ENCODE peak calls at places on chromosomes 6 and 20, in ten cellular contexts. E is CD4-positive, alpha-beta T cell; O is fibroblast of the conjunctiva; F is heart right ventricle; N is cardiac fibroblast; I is brain microvascular endothelial cell; R is ovary; Q is BE2C; K is H54; D is LoVo. J is an unnamed sample.

GRCh38 chr20:59752101-59752586 is 147.8 kb downstream of the PHACTR3 start:
- DNase-seq in D (no peak), E (no peak), K (no peak), N (no peak), F (peak; percentile 59), Q (no peak), O (no peak), I (no peak), R (no peak), J (no peak)

GRCh38 chr6:19805146-19805515 is 32.0 kb upstream of the ID4 start:
- DNase-seq in O (no peak), F (no peak), I (peak; percentile 7), K (no peak), Q (no peak), N (peak; percentile 35), R (no peak), E (no peak), D (no peak), J (peak; percentile 8)

GRCh38 chr6:470901-471448 is 79.4 kb downstream of the IRF4 start:
- DNase-seq in O (no peak), N (no peak), Q (no peak), I (no peak), E (no peak), F (no peak), D (no peak), K (no peak), R (no peak), J (no peak)

GRCh38 chr6:165573671-165574070 is 89.4 kb downstream of the PDE10A start:
- DNase-seq in O (peak; percentile 12), E (no peak), Q (peak; percentile 17), D (peak; percentile 14), F (peak; percentile 85), I (peak; percentile 95), R (peak; percentile 33), K (no peak), N (peak; percentile 94), J (peak; percentile 22)

GRCh38 chr6:169450097-169450496 is 196.5 kb upstream of the THBS2 start:
- DNase-seq in I (peak; percentile 21), F (no peak), N (no peak), K (peak; percentile 9), Q (no peak), R (no peak), E (no peak), O (no peak), D (no peak), J (no peak)

GRCh38 chr6:25223421-25224052 is 55.6 kb upstream of the CARMIL1 start:
- DNase-seq in O (peak; percentile 63), I (peak; percentile 60), Q (peak; percentile 72), N (peak; percentile 82), D (peak; percentile 67), F (peak; percentile 68), E (peak; percentile 44), R (peak; percentile 64), K (peak; percentile 16), J (peak; percentile 55)

GRCh38 chr6:38436726-38437465 is 202.8 kb downstream of the BTBD9 start:
- DNase-seq in I (peak; percentile 28), E (no peak), O (peak; percentile 20), Q (peak; percentile 32), F (no peak), D (no peak), N (peak; percentile 79), R (no peak), K (peak; percentile 50), J (no peak)

GRCh38 chr6:89410231-89411018 is 1.6 kb downstream of the RRAGD start:
- DNase-seq in F (no peak), E (no peak), O (no peak), N (no peak), R (no peak), K (no peak), I (no peak), D (no peak), Q (no peak), J (no peak)

GRCh38 chr6:5214570-5215052 is 46.1 kb downstream of the LYRM4 start:
- DNase-seq in O (no peak), N (peak; percentile 63), R (no peak), I (peak; percentile 52), Q (peak; percentile 69), E (no peak), F (peak; percentile 34), K (peak; percentile 45), D (no peak), J (no peak)

GRCh38 chr6:90369024-90369519 is 72.4 kb upstream of the BACH2 start:
- DNase-seq in I (peak; percentile 100), O (peak; percentile 100), F (peak; percentile 65), N (peak; percentile 100), Q (no peak), D (peak; percentile 96), R (peak; percentile 58), K (peak; percentile 35), E (no peak), J (peak; percentile 100)

GRCh38 chr6:7446056-7446455 is 56.4 kb downstream of the RIOK1 start:
- DNase-seq in N (no peak), E (no peak), Q (no peak), I (no peak), R (no peak), K (no peak), F (no peak), O (no peak), D (no peak), J (no peak)

GRCh38 chr6:42335896-42336295 is 115.8 kb downstream of the TRERF1 start:
- DNase-seq in E (no peak), D (no peak), F (no peak), Q (no peak), N (no peak), K (no peak), R (no peak), I (no peak), O (peak; percentile 31), J (no peak)

GRCh38 chr6:44497807-44498206 is 110.3 kb downstream of the CDC5L start:
- DNase-seq in E (no peak), Q (no peak), I (no peak), D (no peak), O (no peak), K (no peak), N (no peak), F (no peak), R (no peak), J (no peak)

GRCh38 chr6:112432853-112433252 is 85.7 kb downstream of the RFPL4B start:
- DNase-seq in E (no peak), I (no peak), Q (no peak), R (no peak), N (no peak), D (no peak), K (no peak), F (no peak), O (no peak), J (peak; percentile 2)

GRCh38 chr6:100796049-100796823 is 84.9 kb downstream of the ASCC3 start:
- DNase-seq in N (no peak), I (no peak), D (no peak), Q (no peak), F (no peak), R (no peak), K (no peak), E (no peak), O (no peak), J (no peak)

J was measured in stromal cell of bone marrow.